ENCODE peak calls at places on chromosomes 12 and 14, in four cellular contexts. One of them, this sample, is unnamed.

GRCh38 chr14:41650802-41651201 is 44.1 kb downstream of the LRFN5 start:
- ATAC-seq in naive B cell: no peak
- ATAC-seq in CD4-positive, alpha-beta T cell: no peak
- ATAC-seq in activated naive CD8-positive, alpha-beta T cell treated with anti-CD3 and anti-CD28 coated beads, Interleukin-2, amount 10 ng/mL, durations not matched to agents 7 days and 5 days: no peak
- ATAC-seq in this sample: no peak

GRCh38 chr12:95258146-95258545 is 40.5 kb downstream of the VEZT start:
- ATAC-seq in CD4-positive, alpha-beta T cell: no peak
- ATAC-seq in activated naive CD8-positive, alpha-beta T cell treated with anti-CD3 and anti-CD28 coated beads, Interleukin-2, amount 10 ng/mL, durations not matched to agents 7 days and 5 days: no peak
- ATAC-seq in naive B cell: no peak
- ATAC-seq in this sample: no peak

GRCh38 chr12:47768323-47768811 is 4.7 kb upstream of the SLC48A1 start:
- ATAC-seq in activated naive CD8-positive, alpha-beta T cell treated with anti-CD3 and anti-CD28 coated beads, Interleukin-2, amount 10 ng/mL, durations not matched to agents 7 days and 5 days: no peak
- ATAC-seq in naive B cell: no peak
- ATAC-seq in CD4-positive, alpha-beta T cell: no peak
- ATAC-seq in this sample: no peak

GRCh38 chr14:98259881-98260280 is 1012.1 kb downstream of the BCL11B start:
- ATAC-seq in CD4-positive, alpha-beta T cell: no peak
- ATAC-seq in activated naive CD8-positive, alpha-beta T cell treated with anti-CD3 and anti-CD28 coated beads, Interleukin-2, amount 10 ng/mL, durations not matched to agents 7 days and 5 days: no peak
- ATAC-seq in naive B cell: no peak
- ATAC-seq in this sample: no peak

GRCh38 chr14:61812347-61813100 is 50.3 kb downstream of the SNAPC1 start:
- ATAC-seq in activated naive CD8-positive, alpha-beta T cell treated with anti-CD3 and anti-CD28 coated beads, Interleukin-2, amount 10 ng/mL, durations not matched to agents 7 days and 5 days: peak
- ATAC-seq in CD4-positive, alpha-beta T cell: no peak
- ATAC-seq in naive B cell: peak
- ATAC-seq in this sample: no peak

GRCh38 chr12:19833775-19834501 is 394.6 kb downstream of the AEBP2 start:
- ATAC-seq in activated naive CD8-positive, alpha-beta T cell treated with anti-CD3 and anti-CD28 coated beads, Interleukin-2, amount 10 ng/mL, durations not matched to agents 7 days and 5 days: peak
- ATAC-seq in CD4-positive, alpha-beta T cell: no peak
- ATAC-seq in naive B cell: no peak
- ATAC-seq in this sample: no peak

GRCh38 chr12:49388682-49389081 is 21.4 kb downstream of the SPATS2 start:
- ATAC-seq in naive B cell: peak
- ATAC-seq in CD4-positive, alpha-beta T cell: no peak
- ATAC-seq in activated naive CD8-positive, alpha-beta T cell treated with anti-CD3 and anti-CD28 coated beads, Interleukin-2, amount 10 ng/mL, durations not matched to agents 7 days and 5 days: no peak
- ATAC-seq in this sample: no peak

GRCh38 chr14:105943973-105944602 is 417.7 kb downstream of the TMEM121 start:
- ATAC-seq in naive B cell: no peak
- ATAC-seq in CD4-positive, alpha-beta T cell: no peak
- ATAC-seq in activated naive CD8-positive, alpha-beta T cell treated with anti-CD3 and anti-CD28 coated beads, Interleukin-2, amount 10 ng/mL, durations not matched to agents 7 days and 5 days: no peak
- ATAC-seq in this sample: no peak

GRCh38 chr14:99955826-99956455 is 109.3 kb upstream of the EVL start:
- ATAC-seq in activated naive CD8-positive, alpha-beta T cell treated with anti-CD3 and anti-CD28 coated beads, Interleukin-2, amount 10 ng/mL, durations not matched to agents 7 days and 5 days: no peak
- ATAC-seq in CD4-positive, alpha-beta T cell: no peak
- ATAC-seq in naive B cell: no peak
- ATAC-seq in this sample: no peak

GRCh38 chr12:104738841-104739642 is 219.0 kb downstream of the SLC41A2 start:
- ATAC-seq in naive B cell: no peak
- ATAC-seq in activated naive CD8-positive, alpha-beta T cell treated with anti-CD3 and anti-CD28 coated beads, Interleukin-2, amount 10 ng/mL, durations not matched to agents 7 days and 5 days: no peak
- ATAC-seq in CD4-positive, alpha-beta T cell: no peak
- ATAC-seq in this sample: no peak

GRCh38 chr14:104657114-104657524 is 32.3 kb upstream of the INF2 start:
- ATAC-seq in CD4-positive, alpha-beta T cell: peak
- ATAC-seq in activated naive CD8-positive, alpha-beta T cell treated with anti-CD3 and anti-CD28 coated beads, Interleukin-2, amount 10 ng/mL, durations not matched to agents 7 days and 5 days: no peak
- ATAC-seq in naive B cell: peak
- ATAC-seq in this sample: peak

GRCh38 chr12:106774808-106775524 is 484 bp downstream of the RIC8B start:
- ATAC-seq in naive B cell: no peak
- ATAC-seq in CD4-positive, alpha-beta T cell: peak
- ATAC-seq in activated naive CD8-positive, alpha-beta T cell treated with anti-CD3 and anti-CD28 coated beads, Interleukin-2, amount 10 ng/mL, durations not matched to agents 7 days and 5 days: peak
- ATAC-seq in this sample: peak

GRCh38 chr12:46131729-46132128 is 137.1 kb downstream of the SLC38A1 start:
- ATAC-seq in CD4-positive, alpha-beta T cell: no peak
- ATAC-seq in activated naive CD8-positive, alpha-beta T cell treated with anti-CD3 and anti-CD28 coated beads, Interleukin-2, amount 10 ng/mL, durations not matched to agents 7 days and 5 days: no peak
- ATAC-seq in naive B cell: peak
- ATAC-seq in this sample: no peak

GRCh38 chr14:55333785-55334485 is 62.7 kb downstream of the FBXO34 start:
- ATAC-seq in CD4-positive, alpha-beta T cell: peak
- ATAC-seq in naive B cell: peak
- ATAC-seq in activated naive CD8-positive, alpha-beta T cell treated with anti-CD3 and anti-CD28 coated beads, Interleukin-2, amount 10 ng/mL, durations not matched to agents 7 days and 5 days: peak
- ATAC-seq in this sample: peak

GRCh38 chr14:52706286-52706685 is 714 bp upstream of the PSMC6 start:
- ATAC-seq in activated naive CD8-positive, alpha-beta T cell treated with anti-CD3 and anti-CD28 coated beads, Interleukin-2, amount 10 ng/mL, durations not matched to agents 7 days and 5 days: peak
- ATAC-seq in naive B cell: no peak
- ATAC-seq in CD4-positive, alpha-beta T cell: peak
- ATAC-seq in this sample: no peak

GRCh38 chr12:65335021-65335714 is 56.7 kb downstream of the MSRB3 start:
- ATAC-seq in activated naive CD8-positive, alpha-beta T cell treated with anti-CD3 and anti-CD28 coated beads, Interleukin-2, amount 10 ng/mL, durations not matched to agents 7 days and 5 days: no peak
- ATAC-seq in naive B cell: no peak
- ATAC-seq in CD4-positive, alpha-beta T cell: no peak
- ATAC-seq in this sample: no peak

GRCh38 chr12:45276154-45276553 is 60.3 kb downstream of the ANO6 start:
- ATAC-seq in CD4-positive, alpha-beta T cell: no peak
- ATAC-seq in naive B cell: no peak
- ATAC-seq in activated naive CD8-positive, alpha-beta T cell treated with anti-CD3 and anti-CD28 coated beads, Interleukin-2, amount 10 ng/mL, durations not matched to agents 7 days and 5 days: no peak
- ATAC-seq in this sample: no peak

GRCh38 chr12:56629459-56630179 is 507 bp downstream of the BAZ2A start:
- ATAC-seq in CD4-positive, alpha-beta T cell: peak
- ATAC-seq in naive B cell: peak
- ATAC-seq in activated naive CD8-positive, alpha-beta T cell treated with anti-CD3 and anti-CD28 coated beads, Interleukin-2, amount 10 ng/mL, durations not matched to agents 7 days and 5 days: peak
- ATAC-seq in this sample: peak

GRCh38 chr12:14239935-14240872 is 125.3 kb upstream of the ATF7IP start:
- ATAC-seq in CD4-positive, alpha-beta T cell: peak
- ATAC-seq in activated naive CD8-positive, alpha-beta T cell treated with anti-CD3 and anti-CD28 coated beads, Interleukin-2, amount 10 ng/mL, durations not matched to agents 7 days and 5 days: no peak
- ATAC-seq in naive B cell: peak
- ATAC-seq in this sample: peak

GRCh38 chr12:30859226-30859625 is 67.3 kb upstream of the TSPAN11 start:
- ATAC-seq in naive B cell: no peak
- ATAC-seq in activated naive CD8-positive, alpha-beta T cell treated with anti-CD3 and anti-CD28 coated beads, Interleukin-2, amount 10 ng/mL, durations not matched to agents 7 days and 5 days: no peak
- ATAC-seq in CD4-positive, alpha-beta T cell: no peak
- ATAC-seq in this sample: no peak

GRCh38 chr12:34033628-34034296 is 11.5 kb downstream of the ALG10 start:
- ATAC-seq in CD4-positive, alpha-beta T cell: peak
- ATAC-seq in naive B cell: no peak
- ATAC-seq in activated naive CD8-positive, alpha-beta T cell treated with anti-CD3 and anti-CD28 coated beads, Interleukin-2, amount 10 ng/mL, durations not matched to agents 7 days and 5 days: no peak
- ATAC-seq in this sample: no peak

GRCh38 chr12:42361909-42362706 is 36.1 kb downstream of the PPHLN1 start:
- ATAC-seq in naive B cell: no peak
- ATAC-seq in activated naive CD8-positive, alpha-beta T cell treated with anti-CD3 and anti-CD28 coated beads, Interleukin-2, amount 10 ng/mL, durations not matched to agents 7 days and 5 days: no peak
- ATAC-seq in CD4-positive, alpha-beta T cell: no peak
- ATAC-seq in this sample: no peak